ENCODE peak calls at places on chromosomes 12 and 14, in five cellular contexts. C is NB4, J is ovary, W is Caco-2, K is lower lobe of right lung. P is an unnamed sample.

GRCh38 chr14:61184117-61184516 is 97.0 kb downstream of the TMEM30B start:
- DNase-seq in C (no peak), J (no peak), W (no peak), K (no peak), P (peak)

GRCh38 chr12:97575792-97576191 is 113.2 kb downstream of the RMST start:
- DNase-seq in C (no peak), J (no peak), W (no peak), K (no peak), P (no peak)

GRCh38 chr14:51568366-51568765 is 83.3 kb upstream of the FRMD6 start:
- DNase-seq in C (no peak), J (no peak), W (no peak), K (no peak), P (no peak)

GRCh38 chr12:52837781-52838736 is 3.9 kb upstream of the KRT79 start:
- DNase-seq in C (peak), J (no peak), W (no peak), K (no peak), P (peak)

GRCh38 chr12:103249614-103250013 is 246.2 kb downstream of the C12orf42 start:
- DNase-seq in C (no peak), J (no peak), W (no peak), K (no peak), P (no peak)

GRCh38 chr12:49059385-49060232 is 985 bp downstream of the KMT2D start:
- DNase-seq in C (peak), J (no peak), W (no peak), K (no peak), P (peak)

GRCh38 chr14:73795974-73796373 is 55.7 kb upstream of the PTGR2 start:
- DNase-seq in C (no peak), J (no peak), W (peak), K (no peak), P (peak)

GRCh38 chr14:92759300-92759678 is 10.9 kb upstream of the LGMN start:
- DNase-seq in C (peak), J (no peak), W (peak), K (no peak), P (peak)

GRCh38 chr12:54158581-54158980 is 30.2 kb downstream of the SMUG1 start:
- DNase-seq in C (no peak), J (no peak), W (no peak), K (no peak), P (no peak)

GRCh38 chr12:126966498-126966897 is 1300.5 kb upstream of the TMEM132C start:
- DNase-seq in C (no peak), J (no peak), W (no peak), K (no peak), P (no peak)

GRCh38 chr12:48105321-48105866 is 485 bp downstream of the SENP1 start:
- DNase-seq in C (no peak), J (no peak), W (no peak), K (no peak), P (peak)

GRCh38 chr12:46546634-46547273 is 174.2 kb upstream of the SLC38A2 start:
- DNase-seq in C (peak), J (no peak), W (no peak), K (no peak), P (peak)

GRCh38 chr12:607541-608001 is 55.7 kb downstream of the NINJ2 start:
- DNase-seq in C (no peak), J (peak), W (peak), K (no peak), P (no peak)

GRCh38 chr12:42609605-42610004 is 20.1 kb upstream of the PRICKLE1 start:
- DNase-seq in C (no peak), J (no peak), W (no peak), K (no peak), P (peak)

GRCh38 chr12:39047539-39048078 is 142.2 kb upstream of the CPNE8 start:
- DNase-seq in C (no peak), J (no peak), W (no peak), K (no peak), P (no peak)

GRCh38 chr12:123336530-123336929 is 28.1 kb downstream of the SBNO1 start:
- DNase-seq in C (no peak), J (no peak), W (no peak), K (no peak), P (no peak)

GRCh38 chr14:88535149-88535548 is 19.7 kb downstream of the PTPN21 start:
- DNase-seq in C (no peak), J (no peak), W (peak), K (no peak), P (no peak)

GRCh38 chr12:5554711-5555110 is 122.8 kb downstream of the NTF3 start:
- DNase-seq in C (no peak), J (no peak), W (no peak), K (no peak), P (no peak)

GRCh38 chr14:22843123-22843925 is 6.9 kb downstream of the MMP14 start:
- DNase-seq in C (no peak), J (no peak), W (no peak), K (peak), P (no peak)

GRCh38 chr12:117119592-117120198 is 20.5 kb upstream of the TESC start:
- DNase-seq in C (peak), J (no peak), W (peak), K (no peak), P (no peak)

GRCh38 chr12:27104546-27104945 is 22.2 kb upstream of the C12orf71 start:
- DNase-seq in C (no peak), J (no peak), W (no peak), K (no peak), P (peak)

GRCh38 chr12:68332726-68333630 is 816 bp upstream of the MDM1 start:
- DNase-seq in C (no peak), J (no peak), W (no peak), K (no peak), P (no peak)

GRCh38 chr12:95966287-95966870 is 23.2 kb downstream of the AMDHD1 start:
- DNase-seq in C (no peak), J (no peak), W (no peak), K (no peak), P (no peak)

GRCh38 chr14:32933943-32934890 is 4.5 kb upstream of the NPAS3 start:
- DNase-seq in C (no peak), J (peak), W (no peak), K (no peak), P (peak)
- H3K4me3 ChIP-seq in C (no peak), J (peak), W (peak), K (peak), P (peak)

GRCh38 chr12:9731797-9732196 is 1.1 kb downstream of the CLECL1 start:
- DNase-seq in C (peak), J (no peak), W (no peak), K (no peak), P (peak)
- H3K4me3 ChIP-seq in C (peak), J (no peak), W (no peak), K (peak), P (no peak)

GRCh38 chr12:14390885-14391530 is 25.5 kb downstream of the ATF7IP start:
- DNase-seq in C (no peak), J (no peak), W (no peak), K (no peak), P (no peak)

GRCh38 chr12:14393736-14394135 is 28.3 kb downstream of the ATF7IP start:
- DNase-seq in C (no peak), J (no peak), W (no peak), K (no peak), P (peak)

GRCh38 chr12:14396071-14396470 is 30.6 kb downstream of the ATF7IP start:
- DNase-seq in C (peak), J (no peak), W (no peak), K (no peak), P (peak)

GRCh38 chr12:14395059-14395778 is 29.7 kb downstream of the ATF7IP start:
- DNase-seq in C (peak), J (no peak), W (no peak), K (no peak), P (no peak)

DNA sequence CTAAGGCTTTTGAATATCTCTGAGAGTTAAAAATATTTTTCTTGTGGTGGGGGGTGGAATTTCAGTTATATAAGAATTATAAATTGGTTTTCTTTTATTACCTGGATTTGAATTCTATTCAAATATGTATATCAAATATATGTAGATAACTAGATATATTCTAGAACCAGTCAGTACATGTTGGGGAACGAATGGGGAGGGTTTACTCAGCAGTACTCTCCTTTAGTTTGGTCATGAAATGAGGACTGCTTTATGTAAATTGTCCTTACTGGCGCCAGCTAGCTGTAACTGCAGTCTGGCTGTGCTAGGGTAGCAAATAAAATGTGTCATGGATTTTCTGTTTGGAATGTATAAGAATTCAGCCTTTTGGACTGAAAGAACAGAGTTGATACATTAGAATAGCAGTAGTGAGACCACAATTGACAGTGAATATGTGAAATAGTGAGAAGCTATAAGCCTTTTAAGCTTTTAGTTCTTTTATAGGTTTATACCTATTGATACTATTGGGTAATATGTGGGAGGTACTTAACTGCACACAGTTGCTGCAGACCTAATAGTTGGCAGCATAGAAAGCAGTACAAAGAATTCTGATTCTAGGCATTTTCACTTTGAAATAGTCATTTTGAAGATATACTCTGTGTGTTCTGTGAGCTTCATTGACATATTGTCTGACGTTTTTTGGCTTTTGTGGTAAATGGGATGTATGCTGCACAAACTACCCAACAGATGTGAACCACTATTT is 29.0 kb downstream of the ATF7IP start:
- DNase-seq in C (peak), J (no peak), W (peak), K (no peak), P (peak)
- H3K4me3 ChIP-seq in C (no peak), J (no peak), W (no peak), K (peak), P (no peak)

GRCh38 chr12:118742426-118742825 is 238.9 kb upstream of the SRRM4 start:
- DNase-seq in C (no peak), J (no peak), W (no peak), K (no peak), P (no peak)

GRCh38 chr12:118741196-118741595 is 240.1 kb upstream of the SRRM4 start:
- DNase-seq in C (no peak), J (no peak), W (no peak), K (no peak), P (no peak)

DNA sequence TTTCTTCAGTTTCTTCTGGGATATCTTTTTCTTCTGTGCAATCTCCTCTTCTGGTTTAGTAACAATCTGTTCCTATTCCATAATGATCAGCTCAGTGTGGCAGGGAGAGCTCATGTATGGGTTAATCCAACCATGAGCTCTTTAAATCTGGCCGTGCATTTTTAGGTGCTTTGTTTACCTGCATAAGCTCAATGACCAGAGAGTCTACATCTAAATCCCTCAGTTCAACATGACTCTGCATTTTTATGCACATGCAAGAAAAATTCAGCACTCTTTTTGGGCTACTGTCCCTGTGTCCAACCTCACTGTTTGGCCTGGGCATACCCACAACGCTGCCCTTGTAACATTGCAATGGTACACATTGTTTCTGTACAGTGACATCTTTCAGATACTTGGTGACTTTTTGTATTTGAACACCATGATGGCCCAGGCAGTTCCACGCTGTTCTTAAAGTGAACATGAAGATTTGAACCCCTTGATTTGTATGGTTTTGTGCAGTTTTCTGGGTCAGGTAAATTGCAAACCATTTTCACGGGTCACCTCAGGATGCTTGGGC is 243.3 kb upstream of the SRRM4 start:
- DNase-seq in C (no peak), J (no peak), W (no peak), K (no peak), P (no peak)
- H3K4me3 ChIP-seq in C (no peak), J (no peak), W (no peak), K (no peak), P (no peak)

P was measured in choroid plexus epithelial cell.